ENCODE peak calls at places on chromosomes 4 and X, in four cellular contexts. F is suprapubic skin, Q is endothelial cell of umbilical vein, C is sigmoid colon. Y is an unnamed sample.

GRCh38 chrX:10176121-10177003 is 19.6 kb downstream of the CLCN4 start:
- DNase-seq in F (no peak), Q (no peak), C (no peak), Y (no peak)

GRCh38 chr4:151931563-151931962 is 170.8 kb upstream of the GATB start:
- DNase-seq in F (no peak), Q (no peak), C (no peak), Y (no peak)

GRCh38 chrX:10897768-10898167 is 213.4 kb upstream of the HCCS start:
- DNase-seq in F (no peak), Q (no peak), C (no peak), Y (no peak)

GRCh38 chr4:40564815-40565505 is 64.7 kb downstream of the RBM47 start:
- DNase-seq in F (no peak), Q (no peak), C (no peak), Y (no peak)

GRCh38 chr4:37244583-37245390 is at the start of gene NWD2:
- DNase-seq in F (no peak), Q (no peak), C (no peak), Y (peak; percentile 71)

GRCh38 chr4:37726666-37727065 is 40.5 kb upstream of the RELL1 start:
- DNase-seq in F (no peak), Q (no peak), C (no peak), Y (no peak)

GRCh38 chr4:2402053-2402452 is 16.4 kb downstream of the ZFYVE28 start:
- DNase-seq in F (no peak), Q (peak; percentile 42), C (peak; percentile 86), Y (peak; percentile 90)

GRCh38 chr4:80454561-80454960 is 119.0 kb downstream of the CFAP299 start:
- DNase-seq in F (no peak), Q (no peak), C (no peak), Y (no peak)

GRCh38 chr4:105714932-105715331 is 6.3 kb downstream of the GSTCD start:
- DNase-seq in F (no peak), Q (no peak), C (no peak), Y (no peak)

GRCh38 chr4:61468091-61468720 is 268.1 kb downstream of the ADGRL3 start:
- DNase-seq in F (no peak), Q (no peak), C (no peak), Y (no peak)

GRCh38 chrX:11151799-11152591 is 40.9 kb downstream of the HCCS start:
- DNase-seq in F (no peak), Q (no peak), C (no peak), Y (no peak)

GRCh38 chr4:140130677-140131076 is 23.3 kb downstream of the MAML3 start:
- DNase-seq in F (no peak), Q (no peak), C (no peak), Y (no peak)

GRCh38 chr4:78569291-78569821 is 17.8 kb downstream of the ANXA3 start:
- DNase-seq in F (no peak), Q (peak; percentile 80), C (no peak), Y (no peak)

GRCh38 chr4:15479913-15480185 is 10.2 kb downstream of the CC2D2A start:
- DNase-seq in F (no peak), Q (no peak), C (no peak), Y (no peak)

GRCh38 chr4:139530833-139531427 is 25.1 kb downstream of the SETD7 start:
- DNase-seq in F (no peak), Q (peak; percentile 50), C (no peak), Y (no peak)

GRCh38 chr4:56958111-56958517 is 19.3 kb downstream of the NOA1 start:
- DNase-seq in F (peak; percentile 93), Q (peak; percentile 97), C (peak; percentile 96), Y (peak; percentile 94)

GRCh38 chrX:101803451-101803850 is 128.4 kb downstream of the ZMAT1 start:
- DNase-seq in F (no peak), Q (peak; percentile 44), C (no peak), Y (no peak)

GRCh38 chr4:121749225-121749624 is 15.7 kb downstream of the SMIM43 start:
- DNase-seq in F (no peak), Q (no peak), C (no peak), Y (no peak)

GRCh38 chrX:104045642-104046041 is 5.9 kb downstream of the H2BW2 start:
- DNase-seq in F (no peak), Q (no peak), C (no peak), Y (no peak)

GRCh38 chr4:3112979-3113469 is 38.5 kb downstream of the HTT start:
- DNase-seq in F (no peak), Q (peak; percentile 20), C (no peak), Y (no peak)

GRCh38 chrX:72130156-72130761 is 1.5 kb downstream of the RTL5 start:
- DNase-seq in F (no peak), Q (no peak), C (no peak), Y (no peak)

GRCh38 chr4:187668683-187669082 is 326.9 kb upstream of the ZFP42 start:
- DNase-seq in F (no peak), Q (no peak), C (no peak), Y (no peak)

GRCh38 chrX:129930941-129931410 is 25.0 kb downstream of the UTP14A start:
- DNase-seq in F (no peak), Q (no peak), C (no peak), Y (no peak)

GRCh38 chrX:72532371-72532770 is 40.3 kb downstream of the HDAC8 start:
- DNase-seq in F (no peak), Q (no peak), C (no peak), Y (no peak)

GRCh38 chr4:151195801-151196200 is 81.2 kb upstream of the PRSS48 start:
- DNase-seq in F (no peak), Q (peak; percentile 89), C (no peak), Y (no peak)

GRCh38 chr4:122889726-122890125 is 32.7 kb downstream of the NUDT6 start:
- DNase-seq in F (no peak), Q (no peak), C (no peak), Y (no peak)
- H3K27ac ChIP-seq in F (peak overlapping the region; percentile 53), Q (peak overlapping the region; percentile 66), C (no peak overlapping the region), Y (no peak overlapping the region)

DNA sequence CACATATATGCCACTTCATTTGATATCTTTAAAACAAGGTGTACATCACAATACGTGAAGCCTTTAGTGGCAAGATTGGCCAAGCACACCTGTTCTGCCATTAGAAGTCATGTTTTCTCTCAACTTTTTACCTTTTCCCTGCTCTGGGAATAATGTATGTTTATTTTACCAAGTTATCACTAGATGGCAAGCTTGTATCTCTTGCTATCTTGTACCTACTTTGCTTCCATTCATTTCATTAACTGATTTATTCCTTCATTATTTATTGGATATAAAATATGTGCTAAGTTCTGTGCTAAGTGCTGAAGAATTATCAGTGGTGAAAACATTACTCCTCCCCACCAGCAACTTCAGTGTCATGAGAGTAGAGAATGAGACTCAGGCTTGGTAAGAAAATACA is 245.5 kb downstream of the ANK2 start:
- DNase-seq in F (no peak), Q (peak; percentile 8), C (no peak), Y (no peak)
- H3K27ac ChIP-seq in F (peak overlapping the region; percentile 71), Q (no peak overlapping the region), C (no peak overlapping the region), Y (no peak overlapping the region)

GRCh38 chrX:64204252-64204651 is 1.3 kb downstream of the AMER1 start:
- DNase-seq in F (no peak), Q (no peak), C (peak; percentile 69), Y (peak; percentile 80)
- H3K27ac ChIP-seq in F (no peak overlapping the region), Q (no peak overlapping the region), C (peak overlapping the region; percentile 90), Y (peak overlapping the region; percentile 83)

GRCh38 chrX:46838482-46838857 is 1.6 kb downstream of the RP2 start:
- DNase-seq in F (no peak), Q (no peak), C (no peak), Y (no peak)
- H3K27ac ChIP-seq in F (no peak overlapping the region), Q (peak overlapping the region; percentile 67), C (peak overlapping the region; percentile 87), Y (no peak overlapping the region)

DNA sequence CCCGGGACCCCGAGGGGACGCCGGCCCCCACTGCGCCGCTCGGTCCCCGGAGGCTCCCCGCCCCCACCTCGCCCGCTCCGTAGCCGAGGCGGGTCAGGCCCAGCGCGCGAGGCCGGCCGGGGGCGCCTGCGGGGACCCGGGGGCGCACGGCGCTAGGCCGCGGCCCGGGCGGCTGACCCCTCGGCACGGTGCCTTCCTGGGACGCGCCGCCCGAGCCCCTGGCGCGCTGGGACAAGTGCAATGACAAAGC is 1.2 kb downstream of the IRF2 start:
- DNase-seq in F (no peak), Q (no peak), C (no peak), Y (no peak)
- H3K27ac ChIP-seq in F (peak overlapping the region; percentile 100), Q (peak overlapping the region; percentile 80), C (peak overlapping the region; percentile 96), Y (peak overlapping the region; percentile 99)

Y was measured in kidney.